ENCODE peak calls at places on chromosome 9, in ten cellular contexts. One of them, this sample, is unnamed.

GRCh38 chr9:124427281-124427680 is 12.0 kb upstream of the PSMB7 start:
- DNase-seq in iris pigment epithelial cell: no peak
- DNase-seq in aorta: no peak
- DNase-seq in AG08395: no peak
- DNase-seq in Right ventricle myocardium superior: no peak
- DNase-seq in activated T-cell treated with anti-CD3 and anti-CD28 coated beads, Interleukin-2, amount 50 U/mL, for 24 hours: no peak
- DNase-seq in islet precursor cell: no peak
- DNase-seq in bronchial epithelial cell: no peak
- DNase-seq in stimulated activated CD4-positive, alpha-beta T cell treated with anti-CD3 and anti-CD28 coated beads, Interleukin-12 subunit alpha, Interleukin-12 subunit beta, amount 100 ng/mL, for 48 hours: no peak
- DNase-seq in epithelial cell of proximal tubule: no peak
- DNase-seq in this sample: no peak

GRCh38 chr9:75907863-75908262 is 17.4 kb downstream of the PCSK5 start:
- DNase-seq in stimulated activated CD4-positive, alpha-beta T cell treated with anti-CD3 and anti-CD28 coated beads, Interleukin-12 subunit alpha, Interleukin-12 subunit beta, amount 100 ng/mL, for 48 hours: no peak
- DNase-seq in islet precursor cell: no peak
- DNase-seq in epithelial cell of proximal tubule: no peak
- DNase-seq in Right ventricle myocardium superior: no peak
- DNase-seq in AG08395: no peak
- DNase-seq in aorta: no peak
- DNase-seq in bronchial epithelial cell: no peak
- DNase-seq in iris pigment epithelial cell: no peak
- DNase-seq in activated T-cell treated with anti-CD3 and anti-CD28 coated beads, Interleukin-2, amount 50 U/mL, for 24 hours: no peak
- DNase-seq in this sample: no peak

GRCh38 chr9:26296910-26297309 is 595.7 kb downstream of the CAAP1 start:
- DNase-seq in AG08395: peak
- DNase-seq in bronchial epithelial cell: no peak
- DNase-seq in iris pigment epithelial cell: peak
- DNase-seq in epithelial cell of proximal tubule: no peak
- DNase-seq in islet precursor cell: no peak
- DNase-seq in stimulated activated CD4-positive, alpha-beta T cell treated with anti-CD3 and anti-CD28 coated beads, Interleukin-12 subunit alpha, Interleukin-12 subunit beta, amount 100 ng/mL, for 48 hours: no peak
- DNase-seq in activated T-cell treated with anti-CD3 and anti-CD28 coated beads, Interleukin-2, amount 50 U/mL, for 24 hours: no peak
- DNase-seq in Right ventricle myocardium superior: no peak
- DNase-seq in aorta: no peak
- DNase-seq in this sample: peak

GRCh38 chr9:128819716-128820664 is 1.7 kb downstream of the ENDOG start:
- DNase-seq in stimulated activated CD4-positive, alpha-beta T cell treated with anti-CD3 and anti-CD28 coated beads, Interleukin-12 subunit alpha, Interleukin-12 subunit beta, amount 100 ng/mL, for 48 hours: no peak
- DNase-seq in epithelial cell of proximal tubule: no peak
- DNase-seq in aorta: no peak
- DNase-seq in iris pigment epithelial cell: no peak
- DNase-seq in activated T-cell treated with anti-CD3 and anti-CD28 coated beads, Interleukin-2, amount 50 U/mL, for 24 hours: no peak
- DNase-seq in Right ventricle myocardium superior: peak
- DNase-seq in islet precursor cell: peak
- DNase-seq in bronchial epithelial cell: no peak
- DNase-seq in AG08395: peak
- DNase-seq in this sample: no peak

GRCh38 chr9:123753011-123753410 is 176.9 kb downstream of the DENND1A start:
- DNase-seq in epithelial cell of proximal tubule: no peak
- DNase-seq in islet precursor cell: no peak
- DNase-seq in iris pigment epithelial cell: no peak
- DNase-seq in AG08395: no peak
- DNase-seq in activated T-cell treated with anti-CD3 and anti-CD28 coated beads, Interleukin-2, amount 50 U/mL, for 24 hours: no peak
- DNase-seq in Right ventricle myocardium superior: no peak
- DNase-seq in bronchial epithelial cell: no peak
- DNase-seq in aorta: no peak
- DNase-seq in stimulated activated CD4-positive, alpha-beta T cell treated with anti-CD3 and anti-CD28 coated beads, Interleukin-12 subunit alpha, Interleukin-12 subunit beta, amount 100 ng/mL, for 48 hours: no peak
- DNase-seq in this sample: no peak

GRCh38 chr9:12972608-12973589 is 198.1 kb downstream of the LURAP1L start:
- DNase-seq in epithelial cell of proximal tubule: no peak
- DNase-seq in iris pigment epithelial cell: no peak
- DNase-seq in activated T-cell treated with anti-CD3 and anti-CD28 coated beads, Interleukin-2, amount 50 U/mL, for 24 hours: no peak
- DNase-seq in AG08395: no peak
- DNase-seq in aorta: no peak
- DNase-seq in stimulated activated CD4-positive, alpha-beta T cell treated with anti-CD3 and anti-CD28 coated beads, Interleukin-12 subunit alpha, Interleukin-12 subunit beta, amount 100 ng/mL, for 48 hours: no peak
- DNase-seq in bronchial epithelial cell: no peak
- DNase-seq in islet precursor cell: peak
- DNase-seq in Right ventricle myocardium superior: peak
- DNase-seq in this sample: no peak

GRCh38 chr9:129007766-129008468 is 20.2 kb downstream of the SH3GLB2 start:
- DNase-seq in aorta: no peak
- DNase-seq in AG08395: no peak
- DNase-seq in islet precursor cell: no peak
- DNase-seq in activated T-cell treated with anti-CD3 and anti-CD28 coated beads, Interleukin-2, amount 50 U/mL, for 24 hours: no peak
- DNase-seq in Right ventricle myocardium superior: peak
- DNase-seq in epithelial cell of proximal tubule: no peak
- DNase-seq in bronchial epithelial cell: no peak
- DNase-seq in iris pigment epithelial cell: no peak
- DNase-seq in stimulated activated CD4-positive, alpha-beta T cell treated with anti-CD3 and anti-CD28 coated beads, Interleukin-12 subunit alpha, Interleukin-12 subunit beta, amount 100 ng/mL, for 48 hours: no peak
- DNase-seq in this sample: no peak

GRCh38 chr9:91927912-91928510 is 22.0 kb downstream of the ROR2 start:
- DNase-seq in stimulated activated CD4-positive, alpha-beta T cell treated with anti-CD3 and anti-CD28 coated beads, Interleukin-12 subunit alpha, Interleukin-12 subunit beta, amount 100 ng/mL, for 48 hours: no peak
- DNase-seq in epithelial cell of proximal tubule: no peak
- DNase-seq in Right ventricle myocardium superior: no peak
- DNase-seq in iris pigment epithelial cell: no peak
- DNase-seq in AG08395: no peak
- DNase-seq in activated T-cell treated with anti-CD3 and anti-CD28 coated beads, Interleukin-2, amount 50 U/mL, for 24 hours: no peak
- DNase-seq in islet precursor cell: peak
- DNase-seq in bronchial epithelial cell: no peak
- DNase-seq in aorta: no peak
- DNase-seq in this sample: no peak

GRCh38 chr9:93676310-93677054 is 100.1 kb downstream of the PHF2 start:
- DNase-seq in stimulated activated CD4-positive, alpha-beta T cell treated with anti-CD3 and anti-CD28 coated beads, Interleukin-12 subunit alpha, Interleukin-12 subunit beta, amount 100 ng/mL, for 48 hours: no peak
- DNase-seq in epithelial cell of proximal tubule: no peak
- DNase-seq in Right ventricle myocardium superior: peak
- DNase-seq in bronchial epithelial cell: no peak
- DNase-seq in activated T-cell treated with anti-CD3 and anti-CD28 coated beads, Interleukin-2, amount 50 U/mL, for 24 hours: peak
- DNase-seq in AG08395: no peak
- DNase-seq in islet precursor cell: peak
- DNase-seq in iris pigment epithelial cell: no peak
- DNase-seq in aorta: peak
- DNase-seq in this sample: no peak

GRCh38 chr9:95110956-95111525 is 206.5 kb downstream of the FANCC start:
- DNase-seq in AG08395: no peak
- DNase-seq in epithelial cell of proximal tubule: no peak
- DNase-seq in activated T-cell treated with anti-CD3 and anti-CD28 coated beads, Interleukin-2, amount 50 U/mL, for 24 hours: no peak
- DNase-seq in islet precursor cell: no peak
- DNase-seq in Right ventricle myocardium superior: no peak
- DNase-seq in stimulated activated CD4-positive, alpha-beta T cell treated with anti-CD3 and anti-CD28 coated beads, Interleukin-12 subunit alpha, Interleukin-12 subunit beta, amount 100 ng/mL, for 48 hours: no peak
- DNase-seq in iris pigment epithelial cell: no peak
- DNase-seq in aorta: no peak
- DNase-seq in bronchial epithelial cell: no peak
- DNase-seq in this sample: no peak

GRCh38 chr9:259405-260404 is 45.0 kb downstream of the DOCK8 start:
- DNase-seq in bronchial epithelial cell: no peak
- DNase-seq in islet precursor cell: no peak
- DNase-seq in iris pigment epithelial cell: no peak
- DNase-seq in Right ventricle myocardium superior: no peak
- DNase-seq in aorta: no peak
- DNase-seq in AG08395: no peak
- DNase-seq in epithelial cell of proximal tubule: no peak
- DNase-seq in stimulated activated CD4-positive, alpha-beta T cell treated with anti-CD3 and anti-CD28 coated beads, Interleukin-12 subunit alpha, Interleukin-12 subunit beta, amount 100 ng/mL, for 48 hours: no peak
- DNase-seq in activated T-cell treated with anti-CD3 and anti-CD28 coated beads, Interleukin-2, amount 50 U/mL, for 24 hours: no peak
- DNase-seq in this sample: no peak

This sample was measured in MCF 10A.